ENCODE peak calls at places on chromosomes 1 and 21, in seven cellular contexts. D, K, L, M, N, Q and X are unnamed samples.

GRCh38 chr1:152728986-152729385 is 21.0 kb downstream of the LCE4A start:
- DNase-seq in D (no peak), K (no peak), L (no peak), M (no peak), N (no peak), Q (no peak), X (no peak)

GRCh38 chr1:17601643-17602382 is 62.3 kb downstream of the ARHGEF10L start:
- DNase-seq in D (no peak), K (peak), L (no peak), M (no peak), N (no peak), Q (no peak), X (no peak)

GRCh38 chr21:45470087-45470515 is 65.1 kb downstream of the COL18A1 start:
- DNase-seq in D (no peak), K (no peak), L (no peak), M (no peak), N (no peak), Q (no peak), X (no peak)

GRCh38 chr1:62778208-62778607 is 5.7 kb upstream of the ATG4C start:
- DNase-seq in D (no peak), K (peak), L (no peak), M (no peak), N (no peak), Q (no peak), X (no peak)

GRCh38 chr21:34351786-34352241 is 12.0 kb upstream of the KCNE2 start:
- DNase-seq in D (peak), K (peak), L (peak), M (peak), N (peak), Q (peak), X (no peak)

GRCh38 chr1:170707959-170708666 is 44.2 kb downstream of the PRRX1 start:
- DNase-seq in D (no peak), K (no peak), L (no peak), M (no peak), N (peak), Q (no peak), X (peak)

GRCh38 chr1:47903723-47904122 is 93.5 kb downstream of the TRABD2B start:
- DNase-seq in D (no peak), K (no peak), L (no peak), M (no peak), N (no peak), Q (no peak), X (no peak)

GRCh38 chr1:221635305-221635704 is 106.6 kb downstream of the DUSP10 start:
- DNase-seq in D (no peak), K (no peak), L (no peak), M (no peak), N (no peak), Q (no peak), X (no peak)

GRCh38 chr1:5585256-5585655 is 407.0 kb downstream of the NPHP4 start:
- DNase-seq in D (no peak), K (no peak), L (no peak), M (no peak), N (no peak), Q (no peak), X (no peak)

GRCh38 chr1:92858564-92859399 is 26.9 kb downstream of the RPL5 start:
- DNase-seq in D (peak), K (peak), L (peak), M (peak), N (peak), Q (no peak), X (peak)

GRCh38 chr1:32791881-32792280 is 25.3 kb downstream of the YARS1 start:
- DNase-seq in D (no peak), K (no peak), L (no peak), M (no peak), N (no peak), Q (no peak), X (no peak)

GRCh38 chr1:62689524-62689923 is 1.3 kb upstream of the DOCK7 start:
- DNase-seq in D (no peak), K (no peak), L (no peak), M (no peak), N (peak), Q (no peak), X (peak)

GRCh38 chr1:151893176-151893924 is 16.0 kb downstream of the THEM4 start:
- DNase-seq in D (no peak), K (no peak), L (no peak), M (no peak), N (no peak), Q (no peak), X (no peak)

GRCh38 chr1:184866991-184867788 is 107.1 kb downstream of the NIBAN1 start:
- DNase-seq in D (no peak), K (no peak), L (no peak), M (peak), N (no peak), Q (peak), X (no peak)

GRCh38 chr1:31306278-31306677 is 9.4 kb downstream of the ZCCHC17 start:
- DNase-seq in D (no peak), K (no peak), L (no peak), M (no peak), N (peak), Q (no peak), X (no peak)

GRCh38 chr1:45767035-45767434 is 16.6 kb upstream of the IPP start:
- DNase-seq in D (no peak), K (no peak), L (no peak), M (no peak), N (no peak), Q (no peak), X (no peak)

GRCh38 chr1:235513495-235514366 is 9.5 kb upstream of the B3GALNT2 start:
- DNase-seq in D (peak), K (peak), L (peak), M (no peak), N (peak), Q (peak), X (no peak)

GRCh38 chr1:55970711-55971110 is 608.7 kb downstream of the PLPP3 start:
- DNase-seq in D (no peak), K (no peak), L (no peak), M (no peak), N (no peak), Q (no peak), X (no peak)

GRCh38 chr1:14183312-14183711 is 415.2 kb upstream of the KAZN start:
- DNase-seq in D (no peak), K (peak), L (no peak), M (no peak), N (no peak), Q (no peak), X (no peak)

GRCh38 chr1:153213519-153213918 is 3.9 kb upstream of the PRR9 start:
- DNase-seq in D (no peak), K (no peak), L (no peak), M (no peak), N (no peak), Q (no peak), X (no peak)

GRCh38 chr1:77824083-77824482 is 44.6 kb downstream of the MIGA1 start:
- DNase-seq in D (no peak), K (peak), L (no peak), M (no peak), N (peak), Q (no peak), X (no peak)

GRCh38 chr1:3114846-3115245 is 45.8 kb downstream of the PRDM16 start:
- DNase-seq in D (no peak), K (no peak), L (no peak), M (no peak), N (no peak), Q (no peak), X (no peak)

GRCh38 chr1:99146129-99146848 is 118.0 kb upstream of the PLPPR4 start:
- DNase-seq in D (no peak), K (no peak), L (no peak), M (no peak), N (no peak), Q (no peak), X (no peak)

GRCh38 chr1:22808846-22809501 is 98.3 kb downstream of the EPHB2 start:
- DNase-seq in D (no peak), K (no peak), L (peak), M (no peak), N (no peak), Q (no peak), X (no peak)

GRCh38 chr21:28798798-28799197 is 193.9 kb downstream of the LTN1 start:
- DNase-seq in D (no peak), K (no peak), L (no peak), M (no peak), N (no peak), Q (no peak), X (no peak)

GRCh38 chr1:208164609-208165008 is 79.6 kb downstream of the PLXNA2 start:
- DNase-seq in D (peak), K (no peak), L (no peak), M (no peak), N (no peak), Q (no peak), X (no peak)

GRCh38 chr1:150789396-150789795 is 18.7 kb downstream of the CTSK start:
- DNase-seq in D (no peak), K (peak), L (no peak), M (no peak), N (no peak), Q (no peak), X (no peak)

GRCh38 chr1:21508580-21509350 is 458 bp upstream of the ALPL start:
- DNase-seq in D (peak), K (peak), L (peak), M (no peak), N (no peak), Q (peak), X (no peak)

GRCh38 chr1:99507906-99508732 is 137.8 kb upstream of the PALMD start:
- DNase-seq in D (no peak), K (no peak), L (no peak), M (no peak), N (no peak), Q (no peak), X (no peak)

GRCh38 chr1:7589080-7589735 is 181.9 kb upstream of the VAMP3 start:
- DNase-seq in D (no peak), K (no peak), L (no peak), M (no peak), N (no peak), Q (no peak), X (no peak)

GRCh38 chr1:171438441-171438840 is 46.9 kb upstream of the PRRC2C start:
- DNase-seq in D (no peak), K (no peak), L (no peak), M (no peak), N (peak), Q (no peak), X (peak)

GRCh38 chr21:39696196-39696595 is 48.8 kb upstream of the IGSF5 start:
- DNase-seq in D (no peak), K (no peak), L (no peak), M (no peak), N (no peak), Q (no peak), X (no peak)

GRCh38 chr21:39700318-39700717 is 44.7 kb upstream of the IGSF5 start:
- DNase-seq in D (no peak), K (no peak), L (no peak), M (no peak), N (no peak), Q (no peak), X (no peak)

GRCh38 chr21:39690454-39690853 is 54.5 kb upstream of the IGSF5 start:
- DNase-seq in D (no peak), K (no peak), L (no peak), M (no peak), N (no peak), Q (no peak), X (no peak)

GRCh38 chr21:39696620-39697019 is 48.4 kb upstream of the IGSF5 start:
- DNase-seq in D (no peak), K (no peak), L (no peak), M (no peak), N (no peak), Q (no peak), X (no peak)

GRCh38 chr21:39694750-39695149 is 50.2 kb upstream of the IGSF5 start:
- DNase-seq in D (no peak), K (no peak), L (no peak), M (no peak), N (no peak), Q (no peak), X (no peak)
- TF ChIP-seq REST in D (no peak), K (no peak), L (no peak), M (no peak), N (no peak), Q (no peak), X (no peak)

DNA sequence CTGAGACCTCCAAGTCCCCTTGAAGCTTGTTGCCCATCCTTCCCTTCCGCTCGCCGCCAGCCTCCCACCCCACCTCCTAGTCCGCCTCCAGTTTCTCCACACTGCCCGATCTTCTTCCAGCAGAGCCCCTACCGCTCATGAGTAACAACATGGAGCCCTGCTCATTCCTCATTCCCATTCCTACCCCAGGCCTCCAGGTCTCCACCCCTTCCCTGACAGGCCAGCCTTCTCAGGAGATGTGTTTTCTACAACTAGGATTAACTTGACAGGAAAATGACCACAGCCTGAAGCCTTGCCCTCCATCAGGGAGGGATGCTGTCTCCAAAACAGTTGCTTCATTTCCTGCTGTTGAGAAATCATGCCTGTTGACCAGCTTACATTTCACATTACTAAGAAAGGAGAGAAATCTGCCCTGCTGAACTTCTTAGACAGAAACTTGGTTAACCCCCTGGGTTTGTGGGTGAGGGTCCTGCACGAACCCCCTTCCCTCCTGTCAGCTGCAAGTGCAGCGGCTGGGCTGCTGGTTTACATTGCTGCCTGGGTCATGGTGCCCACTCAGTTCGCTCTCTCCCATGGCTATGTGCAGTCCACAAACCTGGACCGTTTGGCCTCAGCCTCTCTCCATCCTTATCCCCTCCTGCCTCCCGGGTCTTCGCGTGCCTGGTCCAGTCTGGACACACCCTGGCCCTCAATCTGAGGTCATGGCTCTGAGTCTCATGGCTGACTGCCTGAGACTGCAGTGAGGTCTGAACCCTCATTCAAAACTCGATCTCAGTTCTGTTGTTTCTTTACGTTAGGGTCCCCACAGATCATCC is 16.1 kb upstream of the CHI3L1 start:
- DNase-seq in D (no peak), K (no peak), L (no peak), M (no peak), N (no peak), Q (no peak), X (no peak)
- TF ChIP-seq POLR2AphosphoS5 in D (no peak), K (no peak), L (no peak), M (no peak), N (no peak), Q (peak), X (no peak)

GRCh38 chr1:219876798-219877209 is 51.6 kb downstream of the SLC30A10 start:
- DNase-seq in D (peak), K (peak), L (no peak), M (no peak), N (peak), Q (no peak), X (no peak)
- TF ChIP-seq CTCF in D (peak), K (peak), L (peak), M (peak), N (peak), Q (no peak), X (peak)

DNA sequence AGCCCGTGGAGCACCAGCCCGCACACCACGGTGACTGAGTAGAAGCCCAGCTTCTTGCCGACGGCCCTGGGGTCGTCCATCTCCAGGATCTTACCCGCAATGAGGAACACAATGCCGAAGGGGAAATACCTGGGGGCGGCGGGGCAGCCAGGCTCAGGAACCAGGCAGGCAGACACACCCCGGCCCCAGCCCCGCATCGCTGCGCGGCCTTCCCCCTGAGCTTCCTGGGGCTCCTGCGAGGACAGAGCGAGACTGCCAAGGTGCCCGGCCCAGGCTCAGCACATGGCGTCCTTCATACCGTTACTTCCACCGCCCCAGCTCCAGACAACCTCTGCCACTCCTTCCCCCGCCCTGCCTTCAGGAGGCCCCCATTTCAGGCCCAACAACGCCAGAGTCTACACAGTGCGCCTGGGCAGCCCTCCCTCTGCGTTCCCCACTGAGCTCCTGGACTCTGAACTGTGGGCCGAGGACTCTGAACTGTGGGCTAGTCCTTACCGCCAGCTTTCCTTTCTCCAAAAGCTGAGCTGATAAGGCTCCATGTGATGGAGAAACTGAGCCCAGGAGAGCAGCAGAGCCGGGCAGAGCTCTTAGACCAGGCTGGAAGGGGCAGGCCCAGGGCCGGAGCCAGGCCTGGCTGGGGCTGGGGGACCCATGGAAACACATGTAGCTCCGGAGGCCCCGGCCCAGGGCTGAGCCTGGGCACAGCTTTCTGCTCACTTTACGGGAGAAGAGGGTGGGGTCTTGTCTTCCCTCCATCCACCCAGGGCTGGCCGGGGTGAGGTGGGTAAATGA is 30.8 kb downstream of the PODN start:
- DNase-seq in D (no peak), K (no peak), L (no peak), M (no peak), N (no peak), Q (no peak), X (no peak)
- TF ChIP-seq REST in D (no peak), K (no peak), L (no peak), M (no peak), N (no peak), Q (no peak), X (no peak)

GRCh38 chr1:27436204-27437159 is 44.1 kb downstream of the GPR3 start:
- DNase-seq in D (peak), K (no peak), L (no peak), M (no peak), N (peak), Q (peak), X (peak)
- TF ChIP-seq POLR2AphosphoS5 in D (no peak), K (no peak), L (no peak), M (no peak), N (peak), Q (no peak), X (no peak)

GRCh38 chr1:191993549-191993948 is 164.7 kb upstream of the RGS18 start:
- DNase-seq in D (no peak), K (peak), L (no peak), M (no peak), N (peak), Q (no peak), X (no peak)
- TF ChIP-seq CTCF in D (peak), K (peak), L (peak), M (peak), N (peak), Q (peak), X (no peak)

DNA sequence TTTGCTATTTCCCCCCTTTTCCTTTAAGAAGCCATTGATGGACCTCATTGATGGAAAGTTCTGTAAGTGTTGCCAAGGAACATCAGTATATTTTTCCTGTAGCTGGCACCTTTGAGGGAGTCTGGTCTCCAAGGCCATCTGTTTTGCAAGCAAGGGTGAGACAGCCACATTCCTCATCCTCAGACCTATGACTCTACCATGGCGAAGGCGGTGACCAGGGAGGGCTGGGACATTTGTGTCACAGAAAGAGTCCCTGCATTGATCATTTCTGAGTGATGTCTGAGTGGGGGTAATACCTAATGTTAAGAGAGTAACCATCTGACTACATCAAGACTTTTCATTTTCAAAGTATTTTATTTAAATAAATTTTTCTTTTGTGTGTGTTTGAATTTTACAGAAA is 35.4 kb downstream of the KIAA0040 start:
- DNase-seq in D (no peak), K (no peak), L (no peak), M (no peak), N (no peak), Q (no peak), X (no peak)
- TF ChIP-seq REST in D (no peak), K (no peak), L (no peak), M (no peak), N (no peak), Q (no peak), X (no peak)

GRCh38 chr21:42039911-42040351 is 29.8 kb upstream of the ZBTB21 start:
- DNase-seq in D (no peak), K (no peak), L (no peak), M (no peak), N (no peak), Q (no peak), X (no peak)

GRCh38 chr21:42041246-42041645 is 29.9 kb upstream of the UMODL1 start:
- DNase-seq in D (no peak), K (no peak), L (no peak), M (no peak), N (no peak), Q (no peak), X (no peak)

GRCh38 chr21:42039470-42039901 is 29.3 kb upstream of the ZBTB21 start:
- DNase-seq in D (no peak), K (no peak), L (no peak), M (no peak), N (no peak), Q (no peak), X (no peak)

GRCh38 chr21:42041711-42042110 is 29.4 kb upstream of the UMODL1 start:
- DNase-seq in D (no peak), K (no peak), L (no peak), M (no peak), N (no peak), Q (no peak), X (no peak)

GRCh38 chr21:42040411-42041180 is 30.4 kb upstream of the ZBTB21 start:
- DNase-seq in D (no peak), K (no peak), L (no peak), M (no peak), N (peak), Q (no peak), X (peak)
- TF ChIP-seq POLR2AphosphoS5 in D (no peak), K (no peak), L (peak), M (no peak), N (no peak), Q (no peak), X (no peak)